ENCODE peak calls at places on chromosomes 12 and 14, in seven cellular contexts. P, J, N, E, U, R and M are unnamed samples.
A peak's percentile ranks its signal among the peaks of the same experiment; 100 is the strongest.

GRCh38 chr12:111887916-111888745 is 46.1 kb downstream of the MAPKAPK5 start:
- DNase-seq in P (no peak), J (no peak), N (no peak), E (no peak), U (peak; percentile 16), R (peak; percentile 17), M (no peak)

GRCh38 chr12:131831021-131831571 is 2.9 kb downstream of the MMP17 start:
- DNase-seq in P (no peak), J (peak; percentile 20), N (no peak), E (peak; percentile 31), U (no peak), R (no peak), M (no peak)

GRCh38 chr12:90940872-90941499 is 14.0 kb downstream of the CCER1 start:
- DNase-seq in P (peak; percentile 43), J (peak; percentile 72), N (no peak), E (no peak), U (peak; percentile 85), R (no peak), M (no peak)

GRCh38 chr12:111256629-111257434 is 112.1 kb downstream of the PHETA1 start:
- DNase-seq in P (no peak), J (no peak), N (no peak), E (no peak), U (no peak), R (no peak), M (no peak)

GRCh38 chr12:110020956-110021355 is 21.7 kb downstream of the ANKRD13A start:
- DNase-seq in P (no peak), J (no peak), N (no peak), E (no peak), U (no peak), R (no peak), M (no peak)

GRCh38 chr14:74912801-74913200 is 10.3 kb downstream of the RPS6KL1 start:
- DNase-seq in P (no peak), J (no peak), N (no peak), E (no peak), U (no peak), R (no peak), M (no peak)

GRCh38 chr12:109461846-109462766 is 15.0 kb downstream of the KCTD10 start:
- DNase-seq in P (no peak), J (peak; percentile 92), N (peak; percentile 51), E (peak; percentile 44), U (peak; percentile 98), R (peak; percentile 71), M (no peak)

GRCh38 chr12:76183459-76184186 is 99.1 kb upstream of the NAP1L1 start:
- DNase-seq in P (peak; percentile 82), J (peak; percentile 96), N (no peak), E (no peak), U (peak; percentile 98), R (peak; percentile 38), M (no peak)

GRCh38 chr14:92387610-92388009 is 64.6 kb downstream of the SLC24A4 start:
- DNase-seq in P (no peak), J (no peak), N (no peak), E (no peak), U (no peak), R (no peak), M (no peak)

GRCh38 chr14:77682158-77682553 is 25.7 kb downstream of the ALKBH1 start:
- DNase-seq in P (no peak), J (peak; percentile 50), N (no peak), E (no peak), U (peak; percentile 64), R (no peak), M (no peak)

GRCh38 chr14:24979725-24980239 is 70.2 kb downstream of the STXBP6 start:
- DNase-seq in P (no peak), J (no peak), N (no peak), E (no peak), U (no peak), R (no peak), M (no peak)

GRCh38 chr14:94395900-94396574 is 7.6 kb upstream of the SERPINA1 start:
- DNase-seq in P (no peak), J (no peak), N (no peak), E (no peak), U (no peak), R (peak; percentile 71), M (no peak)

GRCh38 chr12:112283541-112283940 is 98.7 kb downstream of the HECTD4 start:
- DNase-seq in P (no peak), J (peak; percentile 23), N (no peak), E (no peak), U (peak; percentile 6), R (no peak), M (no peak)

GRCh38 chr12:30485230-30485890 is 210.3 kb downstream of the IPO8 start:
- DNase-seq in P (no peak), J (no peak), N (no peak), E (no peak), U (no peak), R (no peak), M (no peak)

GRCh38 chr12:55743131-55743921 is 404 bp downstream of the GDF11 start:
- DNase-seq in P (peak; percentile 84), J (peak; percentile 72), N (peak; percentile 67), E (peak; percentile 84), U (peak; percentile 75), R (peak; percentile 61), M (no peak)

GRCh38 chr14:101072945-101073597 is 169.5 kb upstream of the RTL1 start:
- DNase-seq in P (peak; percentile 44), J (peak; percentile 98), N (peak; percentile 67), E (peak; percentile 71), U (peak; percentile 95), R (peak; percentile 60), M (peak; percentile 76)

GRCh38 chr12:106033161-106033675 is 105.5 kb downstream of the NUAK1 start:
- DNase-seq in P (no peak), J (no peak), N (no peak), E (no peak), U (no peak), R (no peak), M (no peak)

GRCh38 chr14:78606111-78606510 is 435.9 kb downstream of the NRXN3 start:
- DNase-seq in P (no peak), J (peak; percentile 4), N (no peak), E (no peak), U (peak; percentile 78), R (no peak), M (no peak)

GRCh38 chr14:96096639-96097610 is 57.8 kb downstream of the C14orf132 start:
- DNase-seq in P (no peak), J (no peak), N (no peak), E (no peak), U (no peak), R (no peak), M (no peak)

GRCh38 chr12:88544991-88545684 is 35.1 kb downstream of the KITLG start:
- DNase-seq in P (no peak), J (peak; percentile 24), N (no peak), E (no peak), U (peak; percentile 31), R (no peak), M (no peak)

GRCh38 chr12:26830783-26831601 is 2.0 kb downstream of the ITPR2 start:
- DNase-seq in P (no peak), J (no peak), N (peak; percentile 13), E (no peak), U (peak; percentile 29), R (peak; percentile 12), M (no peak)

GRCh38 chr14:49939884-49940510 is 47.1 kb downstream of the ARF6 start:
- DNase-seq in P (no peak), J (no peak), N (no peak), E (no peak), U (no peak), R (no peak), M (no peak)

GRCh38 chr14:105200074-105200473 is 19.0 kb upstream of the NUDT14 start:
- DNase-seq in P (peak; percentile 30), J (no peak), N (no peak), E (no peak), U (no peak), R (no peak), M (no peak)
- TF ChIP-seq CTCF in P (no peak), J (no peak), N (no peak), E (no peak), U (peak; percentile 15), R (no peak), M (no peak)

DNA sequence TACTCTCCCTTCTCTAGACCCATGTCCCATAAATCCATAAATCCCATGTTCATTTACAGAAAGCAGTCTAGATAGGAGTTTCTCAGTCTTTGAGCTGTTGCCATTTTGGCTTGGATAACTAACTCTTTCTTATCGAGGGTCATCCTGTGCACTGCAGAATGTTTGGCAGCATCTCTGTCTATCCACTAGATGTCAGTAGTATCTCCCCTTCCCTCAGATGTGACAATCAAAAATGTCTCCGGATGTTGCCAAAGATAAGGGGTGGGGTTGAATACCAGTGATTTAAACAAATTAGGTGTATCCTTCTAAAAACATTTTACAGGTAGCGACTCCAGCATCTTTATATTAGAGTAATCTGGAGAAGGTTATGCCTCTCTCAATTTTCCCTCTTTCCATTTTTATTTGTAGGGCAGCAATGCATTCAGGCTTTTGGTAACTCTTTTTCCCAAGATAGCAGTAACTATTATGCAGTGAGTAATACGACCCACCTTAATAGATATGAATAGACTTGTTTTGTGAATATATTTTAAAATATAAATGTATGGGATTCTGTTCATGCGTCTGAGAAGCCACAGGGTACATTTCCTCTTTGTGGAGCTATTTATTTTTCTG is 100.7 kb downstream of the LRRK2 start:
- DNase-seq in P (peak; percentile 67), J (peak; percentile 59), N (peak; percentile 15), E (no peak), U (peak; percentile 51), R (no peak), M (no peak)
- TF ChIP-seq CTCF in P (peak; percentile 77), J (peak; percentile 86), N (peak; percentile 39), E (peak; percentile 49), U (peak; percentile 74), R (no peak), M (peak; percentile 70)

DNA sequence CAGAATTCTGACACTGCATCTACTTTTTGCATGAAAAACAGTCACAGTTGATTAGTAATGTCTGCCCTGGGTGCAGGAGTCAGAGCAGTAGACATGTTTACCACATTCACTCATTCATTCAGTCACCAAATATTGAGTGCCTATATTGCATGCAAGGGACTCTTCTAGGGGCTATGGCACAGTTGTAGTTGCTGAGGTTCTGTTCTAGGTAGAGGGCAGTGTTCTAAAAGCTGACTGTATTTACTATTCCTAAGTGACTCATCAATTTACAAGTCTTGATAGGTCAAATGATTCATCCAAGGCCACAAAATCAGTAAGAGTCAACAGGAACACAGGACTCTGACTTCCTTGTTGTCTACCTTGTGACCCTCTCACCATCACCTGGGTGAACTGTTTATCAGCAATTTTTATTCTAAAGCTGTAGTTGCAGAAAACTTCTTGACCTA is 223.0 kb downstream of the KTN1 start:
- DNase-seq in P (no peak), J (peak; percentile 87), N (no peak), E (no peak), U (peak; percentile 64), R (peak; percentile 20), M (no peak)
- TF ChIP-seq CTCF in P (no peak), J (peak; percentile 53), N (no peak), E (no peak), U (peak; percentile 39), R (peak; percentile 32), M (no peak)

DNA sequence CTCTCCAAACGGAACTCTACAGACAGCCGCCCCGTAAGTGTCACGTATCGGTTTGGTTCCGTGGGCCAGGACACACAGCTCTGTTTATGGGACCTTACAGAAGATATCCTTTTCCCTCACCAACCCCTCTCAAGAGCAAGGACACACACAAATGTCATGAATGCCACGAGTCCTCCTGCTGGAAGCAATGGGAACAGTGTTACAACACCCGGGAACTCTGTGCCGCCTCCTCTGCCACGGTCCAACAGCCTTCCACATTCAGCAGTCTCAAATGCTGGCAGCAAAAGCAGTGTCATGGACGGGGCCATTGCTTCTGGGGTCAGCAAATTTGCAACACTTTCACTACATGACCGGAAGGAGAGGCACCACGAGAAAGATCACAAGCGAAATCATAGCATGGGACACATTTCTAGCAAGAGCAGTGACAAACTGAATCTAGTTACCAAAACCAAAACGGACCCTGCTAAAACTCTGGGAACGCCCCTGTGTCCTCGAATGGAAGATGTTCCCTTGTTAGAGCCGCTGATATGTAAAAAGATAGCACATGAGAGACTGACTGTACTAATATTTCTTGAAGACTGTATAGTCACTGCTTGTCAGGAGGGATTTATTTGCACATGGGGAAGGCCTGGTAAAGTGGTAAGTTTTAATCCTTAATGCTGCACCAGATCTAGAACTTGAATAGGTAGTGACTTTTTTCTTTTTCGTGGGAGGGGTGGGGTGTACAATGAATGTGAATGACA is 69.7 kb downstream of the WDR20 start:
- DNase-seq in P (no peak), J (peak; percentile 37), N (no peak), E (peak; percentile 49), U (peak; percentile 46), R (no peak), M (no peak)
- TF ChIP-seq CTCF in P (no peak), J (peak; percentile 44), N (no peak), E (peak; percentile 32), U (peak; percentile 54), R (peak; percentile 10), M (peak; percentile 43)